ENCODE peak calls at places on chromosomes 5 and 9, in seven cellular contexts. B is activated CD8-positive, alpha-beta memory T cell treated with anti-CD3 and anti-CD28 coated beads, Interleukin-2, amount 50 U/mL, for 48 hours; D is GM23248; G is posterior cingulate gyrus; C is ACHN; M is NCI-H2029; T is T1000. Q is an unnamed sample.

GRCh38 chr5:54518146-54519082 is 855 bp downstream of the SNX18 start:
- DNase-seq in C (peak), D (peak), G (peak), T (no peak), B (peak), M (no peak), Q (peak)

GRCh38 chr5:178793156-178793555 is 62.7 kb upstream of the ZNF354A start:
- DNase-seq in D (no peak), B (peak), M (peak), G (no peak), C (no peak), T (no peak), Q (no peak)

GRCh38 chr9:19551124-19551929 is 142.5 kb downstream of the ACER2 start:
- DNase-seq in C (no peak), M (no peak), T (no peak), D (no peak), B (no peak), G (no peak), Q (no peak)

GRCh38 chr9:98450486-98450885 is 195.0 kb upstream of the TBC1D2 start:
- DNase-seq in M (no peak), T (no peak), G (no peak), B (no peak), C (no peak), D (peak), Q (peak)

GRCh38 chr9:3437031-3437430 is 88.8 kb downstream of the RFX3 start:
- DNase-seq in T (no peak), G (no peak), D (no peak), M (no peak), C (no peak), B (no peak), Q (no peak)

GRCh38 chr9:135415586-135415985 is 64.0 kb upstream of the PPP1R26 start:
- DNase-seq in B (no peak), T (no peak), G (no peak), M (no peak), D (no peak), C (no peak), Q (no peak)

GRCh38 chr5:2909035-2909434 is 157.6 kb upstream of the IRX2 start:
- DNase-seq in G (no peak), M (no peak), B (no peak), C (no peak), T (no peak), D (no peak), Q (no peak)

GRCh38 chr9:81671880-81672280 is 17.5 kb downstream of the TLE1 start:
- DNase-seq in T (no peak), D (no peak), C (no peak), B (no peak), M (peak), G (peak), Q (peak)

GRCh38 chr5:172636279-172637050 is 4.6 kb upstream of the NEURL1B start:
- DNase-seq in G (no peak), C (no peak), T (no peak), M (no peak), B (no peak), D (no peak), Q (no peak)

GRCh38 chr9:38451162-38451561 is 26.9 kb upstream of the IGFBPL1 start:
- DNase-seq in T (no peak), D (no peak), G (no peak), C (no peak), M (no peak), B (no peak), Q (no peak)